ENCODE peak calls at places on chromosomes 6 and 20, in four cellular contexts. One of them, this sample, is unnamed.

GRCh38 chr20:63238491-63239126 is 2.9 kb downstream of the BIRC7 start:
- DNase-seq in suprapubic skin: no peak
- DNase-seq in upper lobe of left lung: peak; percentile 50
- DNase-seq in stomach: no peak
- DNase-seq in this sample: no peak

GRCh38 chr6:89411269-89412070 is 603 bp downstream of the RRAGD start:
- DNase-seq in suprapubic skin: peak; percentile 76
- DNase-seq in upper lobe of left lung: peak; percentile 91
- DNase-seq in stomach: peak; percentile 27
- DNase-seq in this sample: peak; percentile 33

GRCh38 chr20:44839481-44839880 is 29.1 kb upstream of the RIMS4 start:
- DNase-seq in suprapubic skin: no peak
- DNase-seq in stomach: no peak
- DNase-seq in upper lobe of left lung: no peak
- DNase-seq in this sample: no peak

GRCh38 chr6:88013554-88013953 is 34.1 kb upstream of the SPACA1 start:
- DNase-seq in stomach: no peak
- DNase-seq in upper lobe of left lung: no peak
- DNase-seq in suprapubic skin: no peak
- DNase-seq in this sample: no peak

GRCh38 chr6:106939208-106939607 is 35.3 kb downstream of the CD24 start:
- DNase-seq in stomach: no peak
- DNase-seq in upper lobe of left lung: no peak
- DNase-seq in suprapubic skin: no peak
- DNase-seq in this sample: no peak

GRCh38 chr6:11153447-11153846 is 41.9 kb upstream of the ERVFRD-1 start:
- DNase-seq in upper lobe of left lung: no peak
- DNase-seq in suprapubic skin: no peak
- DNase-seq in stomach: no peak
- DNase-seq in this sample: no peak

GRCh38 chr6:11810039-11810541 is 31.5 kb upstream of the ADTRP start:
- DNase-seq in upper lobe of left lung: no peak
- DNase-seq in stomach: peak; percentile 91
- DNase-seq in suprapubic skin: peak; percentile 85
- DNase-seq in this sample: peak; percentile 91

GRCh38 chr6:145206247-145206907 is 528.9 kb downstream of the EPM2A start:
- DNase-seq in suprapubic skin: no peak
- DNase-seq in upper lobe of left lung: no peak
- DNase-seq in stomach: no peak
- DNase-seq in this sample: no peak

GRCh38 chr6:163427498-163428254 is 13.2 kb downstream of the QKI start:
- DNase-seq in upper lobe of left lung: no peak
- DNase-seq in stomach: no peak
- DNase-seq in suprapubic skin: no peak
- DNase-seq in this sample: no peak

GRCh38 chr6:96467814-96468213 is 53.8 kb upstream of the UFL1 start:
- DNase-seq in suprapubic skin: no peak
- DNase-seq in upper lobe of left lung: no peak
- DNase-seq in stomach: no peak
- DNase-seq in this sample: no peak

GRCh38 chr20:15061955-15062354 is 724.5 kb upstream of the FLRT3 start:
- DNase-seq in upper lobe of left lung: no peak
- DNase-seq in suprapubic skin: no peak
- DNase-seq in stomach: no peak
- DNase-seq in this sample: no peak

GRCh38 chr6:13615802-13616140 is 636 bp downstream of the NOL7 start:
- DNase-seq in upper lobe of left lung: peak; percentile 77
- DNase-seq in suprapubic skin: peak; percentile 74
- DNase-seq in stomach: peak; percentile 45
- DNase-seq in this sample: peak; percentile 63

GRCh38 chr6:70846207-70846835 is 110.5 kb downstream of the B3GAT2 start:
- DNase-seq in stomach: no peak
- DNase-seq in upper lobe of left lung: no peak
- DNase-seq in suprapubic skin: no peak
- DNase-seq in this sample: no peak
- TF ChIP-seq EP300 in stomach: no peak
- TF ChIP-seq EP300 in upper lobe of left lung: no peak
- TF ChIP-seq EP300 in suprapubic skin: no peak
- TF ChIP-seq EP300 in this sample: no peak

GRCh38 chr20:36499211-36499610 is 42.1 kb upstream of the MYL9 start:
- DNase-seq in suprapubic skin: no peak
- DNase-seq in stomach: no peak
- DNase-seq in upper lobe of left lung: no peak
- DNase-seq in this sample: no peak
- H3K4me3 ChIP-seq in suprapubic skin: no peak overlapping the region
- H3K4me3 ChIP-seq in stomach: no peak overlapping the region
- H3K4me3 ChIP-seq in upper lobe of left lung: no peak overlapping the region
- H3K4me3 ChIP-seq in this sample: no peak overlapping the region

GRCh38 chr6:46222286-46222685 is 51.5 kb upstream of the ENPP5 start:
- DNase-seq in upper lobe of left lung: no peak
- DNase-seq in suprapubic skin: no peak
- DNase-seq in stomach: no peak
- DNase-seq in this sample: no peak
- TF ChIP-seq POLR2AphosphoS5 in upper lobe of left lung: no peak
- TF ChIP-seq POLR2AphosphoS5 in suprapubic skin: no peak
- TF ChIP-seq POLR2AphosphoS5 in stomach: no peak
- TF ChIP-seq POLR2AphosphoS5 in this sample: no peak

DNA sequence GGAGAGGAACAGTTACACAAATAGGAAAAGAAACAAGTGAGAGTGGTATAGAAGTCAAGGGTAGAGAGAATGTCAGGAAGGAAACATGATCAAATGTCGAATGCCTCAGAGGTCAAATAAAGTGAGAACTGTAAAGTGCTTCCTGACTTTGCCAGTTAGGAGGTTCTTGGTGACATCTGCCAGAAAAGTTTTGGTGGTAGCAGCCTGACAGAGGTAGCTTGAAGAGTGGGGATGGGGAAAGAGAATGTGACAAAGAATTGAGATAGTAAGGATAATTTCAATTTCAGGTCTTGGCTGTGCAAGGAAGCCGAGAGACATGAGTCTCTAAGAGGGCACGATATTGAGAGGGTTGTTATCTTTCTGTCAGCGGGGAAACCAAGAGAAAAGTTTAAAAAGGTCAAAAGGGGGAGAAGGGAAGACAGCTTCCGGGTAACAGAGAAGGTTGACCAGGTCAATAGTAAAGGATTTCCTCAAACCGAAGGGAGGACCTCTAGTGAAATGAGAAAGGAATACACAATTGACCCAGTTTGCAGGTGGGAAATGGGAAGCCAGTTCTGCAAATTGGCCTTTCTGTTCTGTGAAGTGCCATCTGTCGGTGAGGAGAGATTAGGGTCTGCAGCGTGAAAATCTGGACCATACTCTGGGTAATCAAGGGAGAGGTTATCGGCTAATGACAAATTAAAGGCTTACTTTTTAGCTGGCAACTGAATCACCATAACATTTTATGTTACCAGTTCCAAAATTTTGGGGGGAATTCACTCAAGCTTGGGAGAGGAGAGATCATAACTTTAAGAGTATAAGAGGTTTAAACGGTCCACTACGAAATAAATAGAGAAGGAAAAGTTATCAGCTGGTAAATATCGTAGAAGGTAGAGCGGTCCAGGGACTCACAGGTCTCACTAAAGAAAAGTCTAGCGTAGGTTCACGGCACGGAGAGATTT is 973 bp upstream of the BRD2 start:
- DNase-seq in stomach: no peak
- DNase-seq in upper lobe of left lung: no peak
- DNase-seq in suprapubic skin: no peak
- DNase-seq in this sample: peak; percentile 37
- TF ChIP-seq EP300 in stomach: no peak
- TF ChIP-seq EP300 in upper lobe of left lung: no peak
- TF ChIP-seq EP300 in suprapubic skin: no peak
- TF ChIP-seq EP300 in this sample: no peak

GRCh38 chr6:393391-394221 is 2.1 kb downstream of the IRF4 start:
- DNase-seq in stomach: no peak
- DNase-seq in upper lobe of left lung: peak; percentile 86
- DNase-seq in suprapubic skin: peak; percentile 48
- DNase-seq in this sample: no peak
- H3K4me3 ChIP-seq in stomach: peak overlapping the region; percentile 38
- H3K4me3 ChIP-seq in upper lobe of left lung: peak overlapping the region; percentile 50
- H3K4me3 ChIP-seq in suprapubic skin: peak overlapping the region; percentile 56
- H3K4me3 ChIP-seq in this sample: peak overlapping the region; percentile 24

DNA sequence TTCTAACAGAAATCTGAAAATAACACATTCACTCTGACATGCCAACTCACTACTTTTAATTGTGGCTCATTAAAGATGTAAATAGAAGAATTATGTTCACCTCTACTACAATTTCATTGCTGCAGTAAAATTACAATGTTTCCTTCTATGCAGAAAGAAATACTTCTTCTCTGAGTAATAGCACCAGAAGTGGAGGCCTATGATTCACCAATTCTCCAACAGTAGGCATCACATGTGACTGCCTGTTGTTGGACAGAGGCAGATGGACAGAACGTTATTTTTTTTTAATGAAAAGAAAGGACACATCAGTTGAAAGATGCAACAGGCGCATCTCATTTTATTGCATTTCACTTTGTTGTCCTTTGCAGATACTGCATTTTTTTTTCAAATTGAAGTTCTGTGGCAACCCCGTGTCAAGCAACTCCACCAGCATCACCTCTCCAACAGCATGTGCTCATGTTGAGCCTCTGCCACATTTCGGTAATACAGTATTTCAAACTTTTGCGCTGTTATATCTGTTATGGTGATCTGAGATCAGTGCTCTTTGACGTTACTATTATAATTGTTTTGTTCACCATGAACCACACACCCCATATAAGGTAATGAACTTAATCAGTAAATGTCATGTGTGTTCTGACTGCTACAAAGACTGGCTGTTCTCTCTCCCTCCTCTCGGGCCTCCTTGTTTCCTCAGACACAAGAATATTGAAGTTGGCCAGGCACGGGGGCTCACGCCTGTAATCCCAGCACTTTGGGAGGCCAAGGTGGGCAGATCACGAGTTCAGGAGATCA is 121.4 kb downstream of the ATXN1 start:
- DNase-seq in suprapubic skin: no peak
- DNase-seq in stomach: no peak
- DNase-seq in upper lobe of left lung: no peak
- DNase-seq in this sample: no peak
- TF ChIP-seq POLR2AphosphoS5 in suprapubic skin: no peak
- TF ChIP-seq POLR2AphosphoS5 in stomach: no peak
- TF ChIP-seq POLR2AphosphoS5 in upper lobe of left lung: no peak
- TF ChIP-seq POLR2AphosphoS5 in this sample: no peak

DNA sequence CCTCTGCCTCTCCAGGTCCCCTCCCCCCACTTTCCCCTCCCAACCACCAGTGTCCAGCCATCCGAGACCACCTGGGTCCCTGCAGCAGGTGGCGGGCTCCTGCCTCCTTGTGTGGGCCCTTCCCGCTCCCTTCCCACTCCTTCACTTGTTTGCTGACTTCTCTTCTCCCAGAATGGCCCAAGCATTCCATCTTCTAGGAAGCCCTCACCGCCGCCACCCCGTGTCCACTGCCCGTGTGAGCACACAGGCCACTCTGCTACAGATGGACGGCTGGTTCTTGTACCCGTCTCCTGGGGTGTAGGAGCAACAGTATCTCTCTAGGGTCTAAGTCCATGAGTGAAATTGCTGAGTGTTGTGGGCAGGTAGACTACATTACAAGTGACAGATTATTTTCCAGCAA is 15.0 kb downstream of the BPHL start:
- DNase-seq in upper lobe of left lung: no peak
- DNase-seq in stomach: no peak
- DNase-seq in suprapubic skin: no peak
- DNase-seq in this sample: no peak
- TF ChIP-seq EP300 in upper lobe of left lung: no peak
- TF ChIP-seq EP300 in stomach: no peak
- TF ChIP-seq EP300 in suprapubic skin: no peak
- TF ChIP-seq EP300 in this sample: no peak

GRCh38 chr20:31709939-31710338 is 12.7 kb downstream of the BCL2L1 start:
- DNase-seq in stomach: no peak
- DNase-seq in suprapubic skin: no peak
- DNase-seq in upper lobe of left lung: no peak
- DNase-seq in this sample: no peak

GRCh38 chr20:31712112-31712553 is 10.5 kb downstream of the BCL2L1 start:
- DNase-seq in stomach: peak; percentile 69
- DNase-seq in upper lobe of left lung: no peak
- DNase-seq in suprapubic skin: no peak
- DNase-seq in this sample: no peak

GRCh38 chr20:31710423-31711250 is 12.0 kb downstream of the BCL2L1 start:
- DNase-seq in upper lobe of left lung: no peak
- DNase-seq in stomach: peak; percentile 76
- DNase-seq in suprapubic skin: peak; percentile 70
- DNase-seq in this sample: no peak

GRCh38 chr20:31712564-31713311 is 9.9 kb downstream of the BCL2L1 start:
- DNase-seq in suprapubic skin: peak; percentile 96
- DNase-seq in upper lobe of left lung: no peak
- DNase-seq in stomach: peak; percentile 92
- DNase-seq in this sample: peak; percentile 82

GRCh38 chr20:31711416-31712111 is 11.1 kb downstream of the BCL2L1 start:
- DNase-seq in upper lobe of left lung: no peak
- DNase-seq in suprapubic skin: no peak
- DNase-seq in stomach: no peak
- DNase-seq in this sample: no peak
- H3K4me3 ChIP-seq in upper lobe of left lung: no peak overlapping the region
- H3K4me3 ChIP-seq in suprapubic skin: no peak overlapping the region
- H3K4me3 ChIP-seq in stomach: no peak overlapping the region
- H3K4me3 ChIP-seq in this sample: no peak overlapping the region

This sample was measured in transverse colon.